ENCODE peak calls at places on chromosome 21, in seven cellular contexts. L is stomach, G is cardiac muscle cell, M is lower lobe of right lung, A is breast epithelium, T is PC-9, K is pancreas. E is an unnamed sample.

GRCh38 chr21:39050839-39051560 is 132.3 kb downstream of the PSMG1 start:
- DNase-seq in L (no peak), G (no peak), M (no peak), A (no peak), T (no peak), K (no peak), E (no peak)

GRCh38 chr21:14850394-14850793 is 214.4 kb downstream of the NRIP1 start:
- DNase-seq in L (no peak), G (peak; percentile 9), M (no peak), A (no peak), T (no peak), K (no peak), E (no peak)

GRCh38 chr21:39345440-39345839 is 3.4 kb downstream of the HMGN1 start:
- DNase-seq in L (no peak), G (no peak), M (no peak), A (no peak), T (no peak), K (no peak), E (no peak)

GRCh38 chr21:33850401-33850800 is 65.2 kb downstream of the ATP5PO start:
- DNase-seq in L (no peak), G (no peak), M (no peak), A (no peak), T (no peak), K (no peak), E (no peak)

GRCh38 chr21:16079830-16080229 is 350.0 kb downstream of the USP25 start:
- DNase-seq in L (no peak), G (peak; percentile 23), M (no peak), A (no peak), T (no peak), K (no peak), E (no peak)

GRCh38 chr21:36337099-36337509 is 17.1 kb downstream of the MORC3 start:
- DNase-seq in L (no peak), G (peak; percentile 53), M (no peak), A (no peak), T (no peak), K (no peak), E (no peak)

GRCh38 chr21:15837603-15838002 is 107.8 kb downstream of the USP25 start:
- DNase-seq in L (no peak), G (peak; percentile 79), M (no peak), A (no peak), T (no peak), K (no peak), E (no peak)

GRCh38 chr21:38460171-38460742 is 38.0 kb downstream of the ERG start:
- DNase-seq in L (no peak), G (peak; percentile 87), M (no peak), A (no peak), T (no peak), K (no peak), E (no peak)

GRCh38 chr21:20739421-20739820 is 258.8 kb upstream of the NCAM2 start:
- DNase-seq in L (no peak), G (no peak), M (no peak), A (no peak), T (no peak), K (no peak), E (no peak)

GRCh38 chr21:22710725-22711124 is 1712.5 kb downstream of the NCAM2 start:
- DNase-seq in L (no peak), G (no peak), M (no peak), A (no peak), T (no peak), K (no peak), E (no peak)

GRCh38 chr21:39604951-39605350 is 7.8 kb upstream of the B3GALT5 start:
- DNase-seq in L (no peak), G (no peak), M (no peak), A (no peak), T (no peak), K (no peak), E (no peak)

GRCh38 chr21:26826801-26827200 is 18.4 kb downstream of the ADAMTS1 start:
- DNase-seq in L (no peak), G (peak; percentile 50), M (no peak), A (no peak), T (no peak), K (no peak), E (no peak)

GRCh38 chr21:17925900-17926299 is 106.7 kb upstream of the C21orf91 start:
- DNase-seq in L (no peak), G (peak; percentile 32), M (no peak), A (no peak), T (no peak), K (no peak), E (no peak)

GRCh38 chr21:32364387-32364786 is 28.4 kb downstream of the URB1 start:
- DNase-seq in L (peak; percentile 48), G (no peak), M (no peak), A (peak; percentile 39), T (no peak), K (no peak), E (no peak)

GRCh38 chr21:36471254-36471723 is 8.6 kb downstream of the CLDN14 start:
- DNase-seq in L (no peak), G (no peak), M (no peak), A (no peak), T (peak; percentile 11), K (no peak), E (no peak)

GRCh38 chr21:38984568-38984967 is 178.8 kb downstream of the ETS2 start:
- DNase-seq in L (no peak), G (peak; percentile 54), M (no peak), A (no peak), T (no peak), K (no peak), E (no peak)

GRCh38 chr21:31337086-31337485 is 7.0 kb downstream of the TIAM1 start:
- DNase-seq in L (no peak), G (no peak), M (no peak), A (no peak), T (no peak), K (no peak), E (no peak)

GRCh38 chr21:19853709-19854575 is 1144.3 kb upstream of the NCAM2 start:
- DNase-seq in L (no peak), G (no peak), M (no peak), A (no peak), T (no peak), K (no peak), E (no peak)

GRCh38 chr21:28442624-28443023 is 550.1 kb downstream of the LTN1 start:
- DNase-seq in L (no peak), G (peak; percentile 61), M (no peak), A (no peak), T (no peak), K (no peak), E (peak; percentile 16)

GRCh38 chr21:35529141-35529863 is 480.2 kb upstream of the RUNX1 start:
- DNase-seq in L (no peak), G (peak; percentile 65), M (no peak), A (no peak), T (no peak), K (no peak), E (no peak)

GRCh38 chr21:37758997-37759396 is 157.3 kb downstream of the KCNJ6 start:
- DNase-seq in L (peak; percentile 51), G (peak; percentile 47), M (no peak), A (no peak), T (peak; percentile 4), K (peak; percentile 37), E (no peak)

GRCh38 chr21:18759267-18759666 is 355.7 kb upstream of the TMPRSS15 start:
- DNase-seq in L (no peak), G (no peak), M (no peak), A (no peak), T (no peak), K (no peak), E (no peak)

GRCh38 chr21:33325222-33326067 is 675 bp downstream of the IFNAR1 start:
- DNase-seq in L (peak; percentile 81), G (peak; percentile 73), M (peak; percentile 85), A (peak; percentile 55), T (peak; percentile 33), K (peak; percentile 73), E (peak; percentile 19)

GRCh38 chr21:43361127-43361492 is 65.8 kb downstream of the SIK1 start:
- DNase-seq in L (no peak), G (no peak), M (no peak), A (peak; percentile 60), T (no peak), K (no peak), E (no peak)
- H3K4me3 ChIP-seq in L (no peak overlapping the region), G (no peak overlapping the region), M (peak overlapping the region; percentile 27), A (peak overlapping the region; percentile 58), T (no peak overlapping the region), K (no peak overlapping the region), E (no peak overlapping the region)

DNA sequence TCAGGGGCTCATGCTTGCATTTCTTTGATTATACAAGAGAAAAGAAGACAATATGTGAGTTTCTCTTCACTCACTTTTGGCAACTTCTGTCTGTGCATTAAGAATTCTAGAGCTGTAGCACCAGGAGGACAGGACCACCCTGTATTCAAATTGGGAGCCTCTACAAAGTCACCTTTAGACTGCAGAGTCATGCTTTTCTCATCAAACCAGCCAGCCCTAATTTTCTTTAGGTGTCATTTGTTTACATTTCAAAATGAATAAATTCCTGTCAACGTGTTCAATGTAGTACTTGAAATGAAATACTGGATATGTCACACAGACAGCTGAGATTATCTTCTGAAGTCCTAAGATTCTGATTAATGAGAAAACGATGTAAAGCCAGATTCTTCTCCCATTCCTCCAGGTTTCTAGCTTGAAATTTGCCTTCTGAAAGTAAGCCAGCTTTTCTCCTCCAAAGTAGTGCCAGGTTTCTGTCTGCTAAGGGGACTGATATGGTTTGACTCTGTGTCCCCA is 177.2 kb downstream of the GRIK1 start:
- DNase-seq in L (no peak), G (no peak), M (no peak), A (no peak), T (no peak), K (no peak), E (no peak)
- H3K27me3 ChIP-seq in L (no peaks in the 10 kb centered on the region), G (no peaks in the 10 kb centered on the region), M (no peaks in the 10 kb centered on the region), A (no peaks in the 10 kb centered on the region), T (no peaks in the 10 kb centered on the region), K (no peaks in the 10 kb centered on the region), E (no peaks in the 10 kb centered on the region)

GRCh38 chr21:43721225-43721605 is 2.3 kb downstream of the PDXK start:
- DNase-seq in L (peak; percentile 53), G (no peak), M (no peak), A (no peak), T (no peak), K (peak; percentile 49), E (no peak)
- H3K4me3 ChIP-seq in L (peak overlapping the region; percentile 85), G (no peak overlapping the region), M (peak overlapping the region; percentile 98), A (peak overlapping the region; percentile 99), T (peak overlapping the region; percentile 71), K (no peak overlapping the region), E (peak overlapping the region; percentile 95)

DNA sequence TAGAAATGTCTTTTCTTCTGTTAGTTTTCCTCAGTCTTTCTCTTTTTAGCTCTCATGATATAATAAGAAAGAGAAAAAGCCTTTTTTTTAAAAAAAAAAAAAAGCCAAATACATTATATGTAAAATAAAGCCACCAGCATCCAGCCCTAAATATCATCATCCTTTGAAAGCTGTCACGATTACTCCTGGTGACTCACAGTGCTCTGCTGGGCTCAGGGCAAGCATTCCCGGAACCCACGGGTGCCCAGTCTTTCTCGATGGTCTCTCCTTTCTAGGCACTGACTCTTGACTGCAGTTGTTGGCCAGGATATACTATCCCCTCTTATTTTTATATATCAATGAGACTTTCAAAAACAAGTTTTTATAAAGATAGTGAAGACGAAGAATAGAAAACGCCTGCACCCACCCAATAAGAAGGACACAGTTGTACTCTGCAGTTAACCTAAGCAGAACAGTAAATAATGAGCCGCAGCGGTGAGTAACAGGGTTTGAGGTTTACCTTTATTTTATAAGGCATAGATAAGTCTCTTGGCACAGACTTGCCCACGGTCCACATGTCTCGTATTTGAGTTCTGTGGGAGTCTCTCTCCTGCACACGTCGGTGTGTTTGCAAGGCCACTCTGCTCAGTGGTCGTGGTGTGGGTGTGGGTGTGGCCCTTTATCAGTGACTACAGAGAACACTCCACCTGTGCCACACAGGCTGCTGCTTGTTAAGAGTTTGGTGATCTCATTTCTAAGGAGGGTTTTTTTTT is 15.7 kb upstream of the MX2 start:
- DNase-seq in L (peak; percentile 80), G (no peak), M (no peak), A (no peak), T (no peak), K (peak; percentile 59), E (no peak)
- H3K27me3 ChIP-seq in L (no peaks in the 10 kb centered on the region), G (peaks cover 3% of the 10 kb centered on the region), M (peaks cover 12% of the 10 kb centered on the region), A (no peaks in the 10 kb centered on the region), T (no peaks in the 10 kb centered on the region), K (no peaks in the 10 kb centered on the region), E (peaks cover 5% of the 10 kb centered on the region)

GRCh38 chr21:43866659-43867331 is 1.8 kb downstream of the AGPAT3 start:
- DNase-seq in L (peak; percentile 78), G (no peak), M (no peak), A (no peak), T (no peak), K (peak; percentile 37), E (no peak)
- H3K4me3 ChIP-seq in L (peak overlapping the region; percentile 94), G (no peak overlapping the region), M (peak overlapping the region; percentile 85), A (peak overlapping the region; percentile 93), T (peak overlapping the region; percentile 62), K (peak overlapping the region; percentile 3), E (peak overlapping the region; percentile 65)

E was measured in kidney epithelial cell.